ENCODE peak calls at places on chromosome X, in eight cellular contexts. C is stomach, J is GM13976, N is cardiac muscle cell, K is epithelial cell of esophagus, E is GM06990, A is lower lobe of right lung, D is AG04450. F is an unnamed sample.

GRCh38 chrX:47587906-47588735 is 5.9 kb downstream of the TIMP1 start:
- DNase-seq in E (no peak), K (no peak), J (no peak), N (no peak), A (no peak), D (no peak), C (no peak), F (no peak)

GRCh38 chrX:16552546-16552945 is 97.4 kb upstream of the S100G start:
- DNase-seq in J (no peak), K (peak; percentile 83), C (no peak), A (no peak), E (no peak), D (no peak), N (peak; percentile 1), F (no peak)

GRCh38 chrX:18879144-18879543 is 104.8 kb downstream of the PHKA2 start:
- DNase-seq in E (no peak), C (no peak), A (no peak), K (no peak), N (no peak), J (no peak), D (no peak), F (no peak)

GRCh38 chrX:66000178-66000577 is 39.7 kb downstream of the VSIG4 start:
- DNase-seq in C (no peak), D (no peak), A (no peak), J (no peak), N (no peak), E (no peak), K (no peak), F (no peak)

GRCh38 chrX:79364306-79364705 is 2.8 kb downstream of the ITM2A start:
- DNase-seq in E (no peak), A (no peak), J (no peak), K (no peak), N (no peak), D (no peak), C (no peak), F (no peak)

GRCh38 chrX:39912126-39912525 is 185.6 kb downstream of the BCOR start:
- DNase-seq in D (no peak), C (no peak), J (no peak), E (no peak), N (no peak), A (no peak), K (no peak), F (no peak)

GRCh38 chrX:39755152-39756032 is 342.4 kb downstream of the BCOR start:
- DNase-seq in D (peak; percentile 76), E (no peak), K (peak; percentile 93), N (peak; percentile 94), J (no peak), C (peak; percentile 78), A (peak; percentile 63), F (no peak)

GRCh38 chrX:154019633-154020499 is at the start of gene IRAK1:
- DNase-seq in E (peak; percentile 73), C (peak; percentile 55), K (peak; percentile 56), A (peak; percentile 71), N (peak; percentile 68), D (no peak), J (peak; percentile 85), F (no peak)

GRCh38 chrX:78708830-78709229 is 38.7 kb upstream of the LPAR4 start:
- DNase-seq in A (no peak), K (peak; percentile 0), J (no peak), C (no peak), E (no peak), D (no peak), N (no peak), F (no peak)

GRCh38 chrX:49228185-49228584 is 5.0 kb downstream of the CACNA1F start:
- DNase-seq in A (no peak), E (no peak), N (no peak), D (no peak), J (no peak), C (no peak), K (no peak), F (no peak)

GRCh38 chrX:69387559-69388487 is 116.3 kb upstream of the NALF2 start:
- DNase-seq in J (peak; percentile 67), A (peak; percentile 45), K (peak; percentile 40), E (peak; percentile 18), N (peak; percentile 60), C (peak; percentile 46), D (peak; percentile 4), F (no peak)

GRCh38 chrX:155857561-155857960 is 23.6 kb upstream of the VAMP7 start:
- DNase-seq in J (no peak), C (no peak), E (no peak), K (peak; percentile 16), A (no peak), D (no peak), N (peak; percentile 8), F (no peak)

GRCh38 chrX:150831863-150832262 is 66.6 kb downstream of the CD99L2 start:
- DNase-seq in A (no peak), J (no peak), N (no peak), D (no peak), K (no peak), C (no peak), E (no peak), F (no peak)

GRCh38 chrX:30961387-30961786 is 72.3 kb upstream of the TAB3 start:
- DNase-seq in A (no peak), K (no peak), E (no peak), N (no peak), D (no peak), J (no peak), C (no peak), F (no peak)

DNA sequence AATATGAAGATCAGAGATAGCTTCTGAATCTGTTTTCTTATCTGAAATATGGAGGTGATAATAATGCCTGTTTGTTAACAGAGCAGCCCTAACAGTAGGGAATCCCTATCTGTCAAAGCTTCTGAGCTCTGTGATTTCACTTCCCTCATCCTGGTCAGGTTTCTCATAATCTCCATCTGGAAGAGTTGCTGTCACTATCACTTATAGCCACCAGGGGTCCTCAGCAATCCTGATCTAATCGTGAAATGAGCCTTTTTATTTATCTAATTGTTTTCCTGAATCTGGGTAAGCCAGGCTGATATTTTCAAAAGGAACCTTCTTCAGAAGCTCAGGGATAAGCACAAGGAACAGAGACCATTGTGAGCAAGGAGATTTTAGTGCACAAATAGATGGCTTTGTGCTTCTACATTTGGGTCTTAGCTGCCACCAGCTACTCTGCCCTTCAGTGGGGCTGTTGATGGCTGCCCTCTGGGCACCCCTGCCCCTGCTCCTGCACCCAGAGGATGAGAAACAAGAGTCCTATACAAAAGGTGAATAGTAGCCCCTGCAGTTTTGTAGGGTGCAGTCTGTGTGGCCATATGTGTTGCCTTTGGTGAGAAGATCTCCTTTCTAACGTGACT is 196.4 kb upstream of the RADX start:
- DNase-seq in E (no peak), C (no peak), K (peak; percentile 33), D (no peak), N (peak; percentile 18), A (no peak), J (peak; percentile 22), F (no peak)
- TF ChIP-seq CTCF in E (peak; percentile 69), C (peak; percentile 22), K (peak; percentile 62), D (peak; percentile 61), N (peak; percentile 58), A (peak; percentile 46), J (peak; percentile 49), F (peak; percentile 50)

DNA sequence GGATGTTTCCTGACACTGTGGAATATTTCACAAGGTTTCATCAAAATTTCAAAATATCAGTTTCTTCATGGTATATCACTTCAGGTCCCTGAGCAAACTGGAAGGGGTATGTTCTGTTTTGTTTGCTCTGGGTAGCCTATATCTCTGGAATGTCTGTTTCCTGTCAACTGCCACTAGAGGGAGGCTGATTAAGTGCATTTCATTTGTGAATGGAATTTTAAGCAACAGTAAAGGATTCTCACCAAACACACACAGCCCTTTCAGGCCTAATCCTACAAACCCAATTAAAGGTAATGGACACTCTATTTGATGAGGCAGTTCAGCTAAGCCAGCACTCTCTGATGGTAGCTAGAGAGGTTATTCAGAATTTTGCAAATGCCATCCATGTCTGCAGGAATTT is 307.1 kb downstream of the TEX13A start:
- DNase-seq in E (no peak), D (no peak), J (no peak), C (no peak), A (no peak), K (peak; percentile 9), N (peak; percentile 11), F (no peak)
- TF ChIP-seq CTCF in E (peak; percentile 44), D (no peak), J (no peak), C (no peak), A (peak; percentile 19), K (peak; percentile 56), N (peak; percentile 39), F (no peak)

DNA sequence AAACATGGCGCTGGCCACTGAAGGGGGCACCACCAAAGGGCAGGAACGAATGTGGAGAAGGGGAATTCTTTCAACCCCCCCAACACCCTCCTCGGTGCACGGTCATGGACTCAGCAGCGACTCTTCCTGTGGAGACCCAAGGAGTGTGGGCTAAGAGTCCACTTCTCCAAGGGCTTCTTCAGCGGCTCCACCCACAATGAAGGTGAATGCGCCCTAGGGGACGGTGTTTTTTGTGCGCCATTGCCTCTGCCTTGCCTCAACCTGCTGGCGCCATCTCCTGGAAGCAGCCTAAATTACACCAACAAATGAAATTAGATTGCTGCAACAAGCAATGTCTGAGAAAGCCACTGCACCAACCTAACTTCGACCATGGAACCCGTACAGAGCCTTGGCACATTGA is 169.2 kb upstream of the MAGEB18 start:
- DNase-seq in N (peak; percentile 64), C (no peak), K (peak; percentile 52), J (peak; percentile 10), A (no peak), E (no peak), D (peak; percentile 1), F (no peak)
- TF ChIP-seq CTCF in N (peak; percentile 66), C (no peak), K (peak; percentile 65), J (no peak), A (no peak), E (peak; percentile 26), D (peak; percentile 49), F (no peak)

GRCh38 chrX:129596077-129596476 is 56.0 kb downstream of the OCRL start:
- DNase-seq in D (no peak), K (no peak), E (no peak), C (no peak), A (no peak), J (no peak), N (no peak), F (no peak)

GRCh38 chrX:129599499-129599898 is 55.3 kb downstream of the APLN start:
- DNase-seq in K (peak; percentile 86), J (no peak), E (no peak), A (no peak), D (no peak), C (no peak), N (no peak), F (no peak)

GRCh38 chrX:129599996-129600395 is 54.8 kb downstream of the APLN start:
- DNase-seq in K (no peak), C (no peak), J (no peak), D (no peak), E (no peak), A (no peak), N (no peak), F (no peak)

GRCh38 chrX:129597905-129598304 is 56.9 kb downstream of the APLN start:
- DNase-seq in N (no peak), J (no peak), K (no peak), C (no peak), D (no peak), A (no peak), E (no peak), F (no peak)

DNA sequence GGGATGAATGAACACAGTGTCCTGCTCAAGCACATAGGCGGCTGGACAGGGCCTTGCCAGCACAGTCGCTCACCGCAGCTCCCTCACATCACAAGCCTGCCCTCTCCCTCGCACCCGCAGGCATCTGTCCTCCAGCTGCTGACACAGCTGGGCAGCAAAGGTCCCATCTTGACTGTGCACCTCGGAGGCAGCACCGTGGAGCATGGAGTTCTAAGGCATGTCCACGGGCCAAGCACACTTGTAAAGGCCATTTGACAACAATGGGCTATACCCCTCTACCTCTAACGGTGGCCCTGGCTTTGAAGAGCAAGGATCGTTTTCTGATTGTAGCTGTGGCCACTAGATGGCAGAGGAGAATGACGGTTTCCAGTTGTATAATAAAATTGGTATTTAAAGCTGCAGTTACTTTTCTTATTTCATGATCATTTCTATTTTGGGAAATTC is 53.8 kb downstream of the APLN start:
- DNase-seq in D (no peak), E (no peak), K (peak; percentile 25), C (no peak), J (peak; percentile 44), A (no peak), N (peak; percentile 32), F (no peak)
- TF ChIP-seq CTCF in D (peak; percentile 59), E (peak; percentile 79), K (peak; percentile 57), C (peak; percentile 20), J (peak; percentile 45), A (peak; percentile 50), N (peak; percentile 58), F (peak; percentile 61)